ENCODE peak calls at places on chromosomes 2 and 18, in eight cellular contexts. X, G, Y, M, E, H, A and T are unnamed samples.

GRCh38 chr2:40820319-40820718 is 368.4 kb upstream of the SLC8A1 start:
- DNase-seq in X (no peak), G (peak), Y (no peak), M (no peak), E (no peak), H (no peak), A (no peak), T (no peak)

GRCh38 chr2:190718652-190719526 is 70.0 kb downstream of the NAB1 start:
- DNase-seq in X (no peak), G (peak), Y (peak), M (peak), E (peak), H (no peak), A (peak), T (peak)

GRCh38 chr2:213789940-213790339 is 505.7 kb downstream of the SPAG16 start:
- DNase-seq in X (no peak), G (no peak), Y (no peak), M (no peak), E (no peak), H (no peak), A (no peak), T (no peak)

GRCh38 chr2:130850788-130851623 is 14.3 kb downstream of the ARHGEF4 start:
- DNase-seq in X (no peak), G (no peak), Y (no peak), M (no peak), E (peak), H (no peak), A (no peak), T (no peak)

GRCh38 chr18:62420513-62421209 is 95.6 kb downstream of the TNFRSF11A start:
- DNase-seq in X (no peak), G (peak), Y (peak), M (no peak), E (no peak), H (peak), A (peak), T (peak)

GRCh38 chr2:224884188-224884587 is 158.1 kb downstream of the DOCK10 start:
- DNase-seq in X (no peak), G (peak), Y (peak), M (no peak), E (peak), H (no peak), A (no peak), T (no peak)

GRCh38 chr2:127423476-127423840 is 5.2 kb downstream of the PROC start:
- DNase-seq in X (no peak), G (no peak), Y (no peak), M (no peak), E (peak), H (no peak), A (no peak), T (no peak)

GRCh38 chr18:524496-524895 is 24.0 kb upstream of the COLEC12 start:
- DNase-seq in X (no peak), G (peak), Y (no peak), M (no peak), E (no peak), H (no peak), A (no peak), T (no peak)

GRCh38 chr2:134420256-134420655 is 166.4 kb downstream of the MGAT5 start:
- DNase-seq in X (no peak), G (no peak), Y (no peak), M (no peak), E (no peak), H (no peak), A (no peak), T (no peak)

GRCh38 chr18:31206787-31207381 is 44.2 kb upstream of the DSC1 start:
- DNase-seq in X (peak), G (peak), Y (peak), M (peak), E (peak), H (peak), A (peak), T (peak)

GRCh38 chr2:233480490-233481202 is 85.9 kb downstream of the USP40 start:
- DNase-seq in X (no peak), G (no peak), Y (peak), M (no peak), E (no peak), H (no peak), A (peak), T (no peak)
- TF ChIP-seq USF2 in X (no peak), G (no peak), Y (no peak), M (no peak), E (no peak), H (no peak), A (no peak), T (no peak)

GRCh38 chr2:46469116-46469515 is 10.2 kb upstream of the TMEM247 start:
- DNase-seq in X (no peak), G (peak), Y (no peak), M (no peak), E (no peak), H (no peak), A (no peak), T (no peak)
- TF ChIP-seq USF2 in X (no peak), G (no peak), Y (no peak), M (no peak), E (no peak), H (no peak), A (no peak), T (no peak)

DNA sequence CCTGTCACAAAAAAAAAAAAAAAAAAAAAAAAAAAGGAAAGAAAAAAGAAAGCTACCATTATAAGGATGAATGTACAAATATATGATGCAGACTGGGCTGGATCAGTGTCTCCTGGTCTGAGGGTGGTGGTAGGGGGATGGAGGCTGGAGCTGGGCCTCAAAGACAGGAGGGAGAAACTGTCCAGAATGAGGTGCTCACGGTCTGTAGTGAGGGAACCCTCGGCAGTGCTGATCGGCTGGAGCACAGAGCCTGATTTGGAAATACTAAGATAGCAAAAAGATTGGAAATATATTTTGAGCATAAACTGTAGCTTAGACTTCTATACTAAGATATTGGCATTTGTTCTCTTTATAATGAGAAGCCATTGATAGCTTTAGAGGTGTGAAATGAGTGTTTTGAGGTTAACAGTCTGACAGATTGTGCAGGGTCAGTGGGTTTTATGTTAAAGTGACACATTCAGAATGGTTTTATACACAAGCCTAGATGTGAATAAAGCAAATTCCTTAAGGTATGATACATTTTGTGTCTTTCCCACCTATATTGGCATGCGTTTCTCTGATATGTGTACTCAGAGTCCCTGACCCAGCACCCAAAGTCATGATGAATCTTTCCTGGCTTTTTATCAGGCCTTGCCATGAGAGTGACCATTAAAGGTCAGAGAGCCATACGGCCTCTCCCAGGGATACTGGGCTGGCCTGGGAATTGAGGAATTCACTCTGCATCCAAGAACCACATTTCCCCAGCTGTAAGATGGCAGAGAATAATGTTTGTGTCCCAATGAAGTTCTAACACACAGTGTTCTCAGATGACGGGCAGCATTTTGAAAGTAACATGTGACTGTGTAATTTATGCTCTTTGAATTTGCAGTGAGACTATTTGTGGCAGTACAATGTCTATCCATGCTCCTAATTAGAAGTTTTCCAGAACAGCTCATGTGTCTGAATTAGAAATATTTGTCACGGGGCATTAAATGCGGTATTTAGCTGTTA is 7.7 kb upstream of the SLC3A1 start:
- DNase-seq in X (no peak), G (no peak), Y (no peak), M (no peak), E (no peak), H (no peak), A (no peak), T (no peak)
- TF ChIP-seq USF2 in X (no peak), G (no peak), Y (no peak), M (no peak), E (no peak), H (no peak), A (no peak), T (no peak)

GRCh38 chr2:42190191-42190590 is 21.0 kb downstream of the EML4 start:
- DNase-seq in X (no peak), G (no peak), Y (no peak), M (no peak), E (no peak), H (no peak), A (no peak), T (no peak)

GRCh38 chr2:42191285-42192009 is 22.3 kb downstream of the EML4 start:
- DNase-seq in X (no peak), G (no peak), Y (peak), M (no peak), E (no peak), H (no peak), A (peak), T (no peak)

GRCh38 chr2:42193722-42194187 is 24.6 kb downstream of the EML4 start:
- DNase-seq in X (no peak), G (peak), Y (no peak), M (no peak), E (no peak), H (no peak), A (peak), T (no peak)

GRCh38 chr2:42192642-42193566 is 23.8 kb downstream of the EML4 start:
- DNase-seq in X (no peak), G (no peak), Y (no peak), M (no peak), E (no peak), H (no peak), A (no peak), T (no peak)

DNA sequence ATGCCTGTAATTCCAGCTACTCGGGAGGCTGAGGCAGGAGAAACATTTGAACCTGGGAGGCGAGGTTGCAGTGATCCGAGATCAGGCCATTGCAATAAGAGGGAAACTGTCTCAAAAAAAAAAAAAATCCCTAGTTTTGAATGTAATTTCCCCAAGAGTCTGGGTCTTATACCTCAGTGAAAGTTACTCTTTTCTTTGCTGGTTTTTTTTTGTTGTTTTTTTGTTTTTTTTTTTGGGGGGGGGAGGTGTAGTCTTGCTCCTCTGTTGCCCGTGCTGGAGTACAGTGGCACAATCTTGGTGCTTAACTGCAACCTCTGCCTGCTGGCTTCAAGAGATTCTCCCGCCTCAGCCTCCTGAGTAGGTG is 22.8 kb downstream of the EML4 start:
- DNase-seq in X (no peak), G (no peak), Y (no peak), M (no peak), E (no peak), H (no peak), A (no peak), T (no peak)
- TF ChIP-seq USF2 in X (no peak), G (no peak), Y (no peak), M (no peak), E (no peak), H (no peak), A (no peak), T (no peak)

DNA sequence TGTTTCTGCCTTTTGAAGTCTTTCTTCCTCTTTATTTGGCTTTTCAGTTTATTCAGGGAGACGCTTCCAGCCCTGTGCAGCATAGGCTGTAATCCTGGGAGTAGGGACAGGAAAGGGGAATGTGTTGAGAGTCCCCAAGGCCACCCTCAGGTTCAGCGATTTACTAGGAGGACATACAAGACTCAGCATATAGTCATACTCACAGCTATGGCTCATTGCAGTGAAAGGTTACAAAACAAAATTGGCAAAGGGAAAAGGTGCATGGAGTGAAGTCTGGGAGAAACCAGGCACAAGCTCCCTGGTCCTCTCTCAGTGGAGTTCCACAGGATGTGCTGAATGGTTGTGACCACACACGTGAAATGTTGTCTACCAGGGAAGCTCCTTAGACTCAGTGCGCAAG is 49.6 kb upstream of the ZNF638 start:
- DNase-seq in X (no peak), G (no peak), Y (no peak), M (no peak), E (no peak), H (no peak), A (no peak), T (no peak)
- TF ChIP-seq USF2 in X (no peak), G (no peak), Y (no peak), M (no peak), E (no peak), H (no peak), A (no peak), T (no peak)

GRCh38 chr2:47235127-47235526 is 80.0 kb upstream of the STPG4 start:
- DNase-seq in X (no peak), G (no peak), Y (no peak), M (no peak), E (no peak), H (peak), A (no peak), T (no peak)

GRCh38 chr2:47236503-47237215 is 81.6 kb upstream of the STPG4 start:
- DNase-seq in X (no peak), G (peak), Y (no peak), M (no peak), E (no peak), H (no peak), A (no peak), T (no peak)

GRCh38 chr2:47239119-47239969 is 84.2 kb upstream of the STPG4 start:
- DNase-seq in X (peak), G (no peak), Y (no peak), M (no peak), E (peak), H (no peak), A (no peak), T (no peak)

GRCh38 chr2:47241715-47242114 is 86.6 kb upstream of the STPG4 start:
- DNase-seq in X (no peak), G (no peak), Y (no peak), M (no peak), E (no peak), H (peak), A (no peak), T (no peak)

DNA sequence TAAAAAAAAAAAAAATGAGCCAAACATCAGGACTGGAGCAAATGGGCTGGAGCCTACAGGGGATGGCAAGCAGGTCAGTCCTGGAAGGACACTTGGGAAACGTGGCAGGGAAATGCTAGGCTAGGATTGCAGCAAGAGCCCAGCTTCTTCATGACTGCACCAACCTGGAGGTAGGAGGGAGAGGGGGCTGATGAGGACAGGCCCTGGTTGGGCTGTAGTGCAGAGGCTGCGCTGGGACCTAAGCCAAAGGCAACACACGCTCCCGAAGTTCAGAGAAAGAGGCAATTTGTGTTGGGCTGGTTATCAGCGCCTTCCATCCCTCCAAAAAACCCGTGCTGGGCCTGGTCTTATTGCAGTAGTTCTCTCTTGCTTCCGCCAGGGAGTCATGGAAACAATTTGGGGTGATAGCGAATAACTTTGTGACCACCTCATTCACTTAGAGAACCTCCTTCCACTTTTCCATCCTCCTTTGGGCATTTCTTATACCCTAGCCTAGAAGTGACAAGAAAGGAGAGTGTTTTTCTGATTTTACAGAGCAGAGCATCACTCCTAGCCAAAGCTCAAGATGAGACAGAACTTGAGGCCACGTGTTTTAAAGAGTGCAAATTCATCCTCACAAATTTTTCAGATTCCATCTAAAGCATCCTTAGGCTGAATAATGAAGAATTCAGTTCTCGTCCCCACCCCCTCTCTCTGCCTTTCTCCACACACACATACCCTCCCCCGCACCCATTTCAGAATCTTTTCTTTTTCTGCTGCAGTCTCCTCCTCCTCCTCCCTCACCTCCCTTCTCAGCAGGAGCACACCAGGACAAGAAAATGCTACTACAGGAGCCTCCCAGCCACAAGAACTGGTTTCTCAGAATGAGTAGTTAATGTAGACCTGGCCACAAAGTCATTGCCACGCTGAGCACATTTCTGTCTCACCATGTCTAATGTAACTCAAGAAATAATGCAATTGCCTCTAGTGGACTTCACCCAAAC is 82.6 kb upstream of the STPG4 start:
- DNase-seq in X (no peak), G (peak), Y (no peak), M (peak), E (peak), H (peak), A (no peak), T (no peak)
- TF ChIP-seq USF2 in X (no peak), G (no peak), Y (no peak), M (no peak), E (no peak), H (no peak), A (no peak), T (no peak)

GRCh38 chr2:155215037-155215707 is 516.7 kb downstream of the KCNJ3 start:
- DNase-seq in X (no peak), G (no peak), Y (no peak), M (no peak), E (no peak), H (no peak), A (no peak), T (no peak)

GRCh38 chr2:155205201-155205600 is 506.7 kb downstream of the KCNJ3 start:
- DNase-seq in X (no peak), G (no peak), Y (no peak), M (no peak), E (no peak), H (no peak), A (no peak), T (no peak)

GRCh38 chr2:155209696-155210449 is 511.4 kb downstream of the KCNJ3 start:
- DNase-seq in X (no peak), G (no peak), Y (no peak), M (no peak), E (no peak), H (no peak), A (no peak), T (no peak)
- TF ChIP-seq USF2 in X (no peak), G (no peak), Y (no peak), M (no peak), E (no peak), H (no peak), A (no peak), T (no peak)

DNA sequence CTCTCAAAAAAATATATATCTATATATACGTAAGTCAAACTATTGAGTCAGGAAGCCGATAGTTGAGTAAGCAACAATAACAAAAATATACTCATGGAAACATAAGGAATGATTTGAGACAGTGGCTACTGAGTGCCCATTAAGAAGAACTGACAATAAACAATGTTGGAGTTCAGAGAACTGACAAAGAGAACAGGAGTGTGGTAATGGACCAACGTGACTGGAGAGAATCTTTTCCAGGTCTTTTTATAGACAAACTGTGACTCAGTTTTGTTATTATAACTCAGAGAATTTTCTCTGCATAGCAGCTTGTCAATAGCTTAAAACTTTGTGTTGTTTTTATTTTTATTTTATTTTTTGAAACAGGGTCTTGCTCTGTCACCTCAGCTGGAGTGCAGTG is 4.6 kb upstream of the GALM start:
- DNase-seq in X (no peak), G (peak), Y (no peak), M (no peak), E (no peak), H (no peak), A (no peak), T (no peak)
- TF ChIP-seq USF2 in X (no peak), G (no peak), Y (no peak), M (no peak), E (no peak), H (no peak), A (no peak), T (no peak)

DNA sequence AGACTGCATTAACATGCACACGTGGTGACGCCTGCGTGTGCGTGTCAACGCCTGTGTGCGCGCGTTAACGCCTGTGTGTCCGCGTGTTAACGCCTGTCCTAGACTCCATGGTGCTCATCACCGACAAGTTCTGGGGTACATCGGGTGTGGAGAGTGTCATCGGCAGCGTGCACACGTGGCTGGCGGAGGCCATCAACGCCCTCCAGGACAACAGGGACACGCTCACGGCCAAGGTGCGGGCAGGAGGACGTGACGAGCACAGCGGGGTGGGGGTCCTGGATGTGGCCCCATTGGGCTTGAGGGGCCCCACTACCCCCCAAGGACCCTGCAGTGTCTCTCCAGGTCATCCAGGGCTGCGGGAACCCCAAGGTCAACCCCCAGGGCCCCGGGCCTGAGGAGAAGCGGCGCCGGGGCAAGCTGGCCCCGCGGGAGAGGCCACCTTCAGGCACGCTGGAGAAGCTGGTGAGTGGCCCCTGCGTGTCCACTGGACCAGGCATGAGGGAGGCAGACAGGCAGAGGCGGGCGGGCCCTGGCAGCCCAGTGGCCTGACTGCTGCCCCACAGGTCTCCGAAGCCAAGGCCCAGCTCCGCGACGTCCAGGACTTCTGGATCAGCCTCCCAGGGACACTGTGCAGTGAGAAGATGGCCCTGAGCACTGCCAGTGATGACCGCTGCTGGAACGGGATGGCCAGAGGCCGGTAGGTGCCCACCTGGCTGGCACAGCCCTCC is 29.2 kb downstream of the GPC1 start:
- DNase-seq in X (peak), G (no peak), Y (no peak), M (no peak), E (peak), H (no peak), A (no peak), T (no peak)
- TF ChIP-seq USF2 in X (no peak), G (no peak), Y (no peak), M (no peak), E (no peak), H (no peak), A (no peak), T (no peak)